ENCODE peak calls at places on chromosome 11, in six cellular contexts. O is HepG2, Y is GM12891, M is H1, D is K562, C is GM12878. N is an unnamed sample.

GRCh38 chr11:11973361-11973800 is 35.0 kb downstream of the DKK3 start:
- DNase-seq in O (no peak), Y (no peak), M (peak), D (no peak), C (no peak), N (no peak)

GRCh38 chr11:83827940-83828554 is 541.9 kb upstream of the CCDC90B start:
- DNase-seq in O (peak), Y (no peak), M (no peak), D (peak), C (no peak), N (no peak)

GRCh38 chr11:10916674-10917073 is 58.8 kb upstream of the ZBED5 start:
- DNase-seq in O (no peak), Y (no peak), M (no peak), D (no peak), C (no peak), N (no peak)

GRCh38 chr11:469684-470667 is 19.9 kb downstream of the PTDSS2 start:
- DNase-seq in O (peak), Y (no peak), M (no peak), D (no peak), C (no peak), N (no peak)

GRCh38 chr11:60769811-60770210 is 13.1 kb downstream of the MS4A15 start:
- DNase-seq in O (no peak), Y (no peak), M (no peak), D (no peak), C (no peak), N (no peak)

GRCh38 chr11:66665369-66665768 is 12.3 kb downstream of the RBM4B start:
- DNase-seq in O (no peak), Y (no peak), M (no peak), D (no peak), C (no peak), N (no peak)

GRCh38 chr11:25943777-25944661 is 387.9 kb upstream of the ANO3 start:
- DNase-seq in O (no peak), Y (no peak), M (no peak), D (no peak), C (no peak), N (no peak)

GRCh38 chr11:67262731-67263675 is 3.3 kb upstream of the GRK2 start:
- DNase-seq in O (peak), Y (peak), M (peak), D (peak), C (no peak), N (peak)

GRCh38 chr11:35549787-35550186 is 24.4 kb upstream of the PAMR1 start:
- DNase-seq in O (no peak), Y (no peak), M (no peak), D (no peak), C (no peak), N (no peak)

GRCh38 chr11:73478737-73479347 is 102.6 kb downstream of the RELT start:
- DNase-seq in O (peak), Y (no peak), M (no peak), D (peak), C (no peak), N (no peak)

GRCh38 chr11:134045799-134046635 is 22.9 kb upstream of the JAM3 start:
- DNase-seq in O (no peak), Y (no peak), M (no peak), D (no peak), C (no peak), N (no peak)

GRCh38 chr11:129435499-129436245 is 60.0 kb downstream of the BARX2 start:
- DNase-seq in O (no peak), Y (no peak), M (no peak), D (no peak), C (no peak), N (no peak)

GRCh38 chr11:110896358-110896757 is 184.1 kb upstream of the ARHGAP20 start:
- DNase-seq in O (no peak), Y (no peak), M (no peak), D (no peak), C (no peak), N (no peak)

GRCh38 chr11:36619502-36619901 is 21.5 kb upstream of the RAG2 start:
- DNase-seq in O (no peak), Y (no peak), M (no peak), D (no peak), C (no peak), N (no peak)

GRCh38 chr11:70460959-70461358 is 62.6 kb downstream of the CTTN start:
- DNase-seq in O (no peak), Y (no peak), M (no peak), D (no peak), C (no peak), N (no peak)

GRCh38 chr11:106288057-106288456 is 210.6 kb downstream of the AASDHPPT start:
- DNase-seq in O (no peak), Y (no peak), M (no peak), D (no peak), C (no peak), N (no peak)

GRCh38 chr11:125167292-125167953 is 2.9 kb downstream of the PKNOX2 start:
- DNase-seq in O (no peak), Y (no peak), M (peak), D (no peak), C (no peak), N (no peak)

GRCh38 chr11:132123854-132124835 is 753.7 kb downstream of the NTM start:
- DNase-seq in O (no peak), Y (no peak), M (no peak), D (no peak), C (peak), N (no peak)

GRCh38 chr11:133841279-133842043 is 3.9 kb downstream of the SPATA19 start:
- DNase-seq in O (no peak), Y (no peak), M (no peak), D (no peak), C (no peak), N (no peak)

GRCh38 chr11:120511804-120512726 is 517 bp downstream of the GRIK4 start:
- DNase-seq in O (no peak), Y (no peak), M (no peak), D (no peak), C (no peak), N (no peak)

GRCh38 chr11:57379732-57380131 is 1.2 kb downstream of the PRG3 start:
- DNase-seq in O (no peak), Y (no peak), M (peak), D (no peak), C (no peak), N (no peak)

GRCh38 chr11:131370090-131370751 is at the start of gene NTM:
- DNase-seq in O (no peak), Y (no peak), M (no peak), D (no peak), C (no peak), N (no peak)

GRCh38 chr11:18135308-18135707 is 2.9 kb downstream of the MRGPRX3 start:
- DNase-seq in O (no peak), Y (no peak), M (no peak), D (no peak), C (no peak), N (no peak)
- TF ChIP-seq POLR2A in O (no peak), Y (no peak), M (no peak), D (no peak), C (no peak), N (no peak)

GRCh38 chr11:2770556-2771301 is 70.9 kb upstream of the KCNQ1OT1 start:
- DNase-seq in O (no peak), Y (no peak), M (peak), D (no peak), C (no peak), N (no peak)
- TF ChIP-seq TAF1 in O (no peak), Y (no peak), M (no peak), D (no peak), C (no peak), N (no peak)

GRCh38 chr11:76897233-76897632 is 36.5 kb downstream of the ACER3 start:
- DNase-seq in O (no peak), Y (no peak), M (no peak), D (no peak), C (no peak), N (no peak)
- TF ChIP-seq POLR2A in O (no peak), Y (no peak), M (no peak), D (no peak), C (no peak), N (no peak)

GRCh38 chr11:117189191-117189940 is 9.8 kb upstream of the TAGLN start:
- DNase-seq in O (no peak), Y (no peak), M (no peak), D (no peak), C (peak), N (no peak)
- TF ChIP-seq TAF1 in O (no peak), Y (no peak), M (no peak), D (no peak), C (no peak), N (no peak)

GRCh38 chr11:5688482-5688881 is 1.1 kb upstream of the TRIM22 start:
- DNase-seq in O (no peak), Y (no peak), M (no peak), D (no peak), C (no peak), N (no peak)

GRCh38 chr11:5679811-5680210 is 5.1 kb downstream of the TRIM5 start:
- DNase-seq in O (no peak), Y (no peak), M (no peak), D (no peak), C (no peak), N (no peak)

GRCh38 chr11:5689551-5689983 is at the start of gene TRIM22:
- DNase-seq in O (no peak), Y (peak), M (no peak), D (no peak), C (peak), N (peak)

GRCh38 chr11:5686426-5686825 is 1.6 kb upstream of the TRIM5 start:
- DNase-seq in O (no peak), Y (no peak), M (no peak), D (no peak), C (no peak), N (no peak)

GRCh38 chr11:5684627-5685362 is at the start of gene TRIM5:
- DNase-seq in O (peak), Y (peak), M (peak), D (peak), C (peak), N (peak)
- TF ChIP-seq POLR2A in O (peak), Y (peak), M (no peak), D (peak), C (peak), N (no peak)

DNA sequence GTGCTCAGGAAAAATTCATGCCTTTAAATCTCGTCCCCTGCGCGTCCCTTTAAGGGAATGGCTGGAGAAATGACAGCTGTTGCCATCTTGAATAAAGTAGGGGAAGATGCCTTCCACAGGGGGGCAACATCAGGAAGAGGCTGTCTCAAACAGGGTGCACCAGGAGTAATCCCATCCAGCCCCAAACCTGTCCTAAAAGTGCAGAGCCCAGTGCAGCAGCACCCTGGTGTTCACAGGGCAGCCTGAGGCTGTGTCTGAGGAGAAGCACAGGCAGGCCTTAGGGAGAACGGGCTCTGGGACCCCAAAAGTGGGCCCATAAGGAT is 10.8 kb upstream of the C11orf96 start:
- DNase-seq in O (no peak), Y (no peak), M (no peak), D (no peak), C (no peak), N (no peak)
- TF ChIP-seq TAF1 in O (no peak), Y (no peak), M (no peak), D (no peak), C (no peak), N (no peak)

GRCh38 chr11:78139422-78140391 is at the start of gene ALG8:
- DNase-seq in O (peak), Y (peak), M (peak), D (peak), C (peak), N (peak)
- TF ChIP-seq POLR2A in O (peak), Y (peak), M (peak), D (peak), C (peak), N (peak)

N was measured in GM12892.